ENCODE peak calls at places on chromosome 2, in five cellular contexts. R is breast epithelium, O is ovary, F is RWPE2, N is upper lobe of right lung. X is an unnamed sample. For H3K9me3, the result is how much of the 10 kb centered on the place peaks cover.

GRCh38 chr2:148552675-148553331 is 91.7 kb upstream of the EPC2 start:
- DNase-seq in R (no peak), O (no peak), F (no peak), N (no peak), X (no peak)

GRCh38 chr2:116117845-116118244 is 1675.4 kb downstream of the DPP10 start:
- DNase-seq in R (no peak), O (no peak), F (no peak), N (no peak), X (no peak)

GRCh38 chr2:157803914-157804313 is 72.2 kb downstream of the ACVR1 start:
- DNase-seq in R (no peak), O (no peak), F (no peak), N (no peak), X (no peak)

GRCh38 chr2:45014016-45014702 is 4.9 kb upstream of the SIX2 start:
- DNase-seq in R (no peak), O (no peak), F (no peak), N (peak), X (peak)

GRCh38 chr2:157438907-157439791 is 4.7 kb downstream of the CYTIP start:
- DNase-seq in R (no peak), O (no peak), F (no peak), N (no peak), X (no peak)

GRCh38 chr2:162344617-162344950 is 652 bp downstream of the GCA start:
- DNase-seq in R (no peak), O (no peak), F (no peak), N (no peak), X (no peak)

GRCh38 chr2:177984739-177985138 is 87.8 kb downstream of the PDE11A start:
- DNase-seq in R (no peak), O (no peak), F (no peak), N (no peak), X (no peak)

GRCh38 chr2:96533292-96534073 is 3.1 kb upstream of the ARID5A start:
- DNase-seq in R (peak), O (peak), F (no peak), N (peak), X (no peak)

GRCh38 chr2:109637749-109638570 is 23.8 kb downstream of the SOWAHC start:
- DNase-seq in R (no peak), O (no peak), F (no peak), N (no peak), X (no peak)

GRCh38 chr2:58155160-58155778 is 85.9 kb downstream of the FANCL start:
- DNase-seq in R (no peak), O (no peak), F (no peak), N (peak), X (no peak)

GRCh38 chr2:75066121-75066520 is 107.7 kb downstream of the POLE4 start:
- DNase-seq in R (no peak), O (no peak), F (no peak), N (no peak), X (no peak)

GRCh38 chr2:125281242-125281641 is 1256.2 kb downstream of the CNTNAP5 start:
- DNase-seq in R (no peak), O (no peak), F (no peak), N (no peak), X (no peak)

GRCh38 chr2:189192766-189193165 is 13.2 kb upstream of the COL5A2 start:
- DNase-seq in R (no peak), O (no peak), F (no peak), N (no peak), X (no peak)

GRCh38 chr2:108855194-108855593 is 68.6 kb downstream of the CCDC138 start:
- DNase-seq in R (no peak), O (no peak), F (no peak), N (no peak), X (no peak)

GRCh38 chr2:217611056-217611455 is 391.7 kb downstream of the TNS1 start:
- DNase-seq in R (no peak), O (no peak), F (no peak), N (no peak), X (no peak)

GRCh38 chr2:54559593-54560145 is 103.5 kb downstream of the SPTBN1 start:
- DNase-seq in R (no peak), O (peak), F (no peak), N (no peak), X (no peak)

GRCh38 chr2:174778479-174778962 is 14.2 kb upstream of the CHRNA1 start:
- DNase-seq in R (no peak), O (peak), F (no peak), N (peak), X (peak)

GRCh38 chr2:201642579-201643215 is 606 bp downstream of the TMEM237 start:
- DNase-seq in R (peak), O (peak), F (peak), N (peak), X (peak)

GRCh38 chr2:128436498-128437180 is 118.0 kb upstream of the HS6ST1 start:
- DNase-seq in R (no peak), O (peak), F (peak), N (peak), X (no peak)

GRCh38 chr2:218980800-218981389 is 4.1 kb downstream of the FEV start:
- DNase-seq in R (no peak), O (no peak), F (peak), N (no peak), X (no peak)

GRCh38 chr2:112627060-112628040 is 18.4 kb upstream of the SLC20A1 start:
- DNase-seq in R (no peak), O (peak), F (peak), N (peak), X (no peak)

GRCh38 chr2:217935901-217936684 is 66.7 kb downstream of the TNS1 start:
- DNase-seq in R (no peak), O (no peak), F (no peak), N (no peak), X (no peak)

DNA sequence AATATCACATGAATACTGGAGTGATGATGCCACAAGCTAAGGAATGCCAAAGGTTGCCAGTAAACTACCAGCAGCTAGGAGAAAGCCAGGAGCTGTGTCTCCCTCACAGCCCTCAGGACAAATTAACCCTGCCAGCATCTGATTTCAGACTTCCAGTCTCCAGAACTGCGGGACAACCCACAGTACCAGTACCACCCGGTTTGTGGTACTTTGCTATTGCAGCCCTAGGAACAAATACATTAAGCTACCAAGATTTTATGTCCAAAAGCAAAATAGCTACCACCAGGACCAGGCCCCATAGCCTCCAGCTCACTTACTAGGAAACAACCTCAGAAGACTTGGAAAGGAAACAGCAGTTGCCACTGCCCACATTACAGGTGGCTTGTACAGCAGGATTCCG is 10.0 kb downstream of the PID1 start:
- DNase-seq in R (no peak), O (no peak), F (no peak), N (no peak), X (no peak)
- H3K9me3 ChIP-seq in R (under half), O (under half), F (under half), N (under half), X (under half)

GRCh38 chr2:83517727-83518368 is 941.2 kb downstream of the SUCLG1 start:
- DNase-seq in R (no peak), O (no peak), F (no peak), N (no peak), X (no peak)

GRCh38 chr2:83528746-83529145 is 930.3 kb downstream of the SUCLG1 start:
- DNase-seq in R (no peak), O (no peak), F (no peak), N (no peak), X (no peak)

DNA sequence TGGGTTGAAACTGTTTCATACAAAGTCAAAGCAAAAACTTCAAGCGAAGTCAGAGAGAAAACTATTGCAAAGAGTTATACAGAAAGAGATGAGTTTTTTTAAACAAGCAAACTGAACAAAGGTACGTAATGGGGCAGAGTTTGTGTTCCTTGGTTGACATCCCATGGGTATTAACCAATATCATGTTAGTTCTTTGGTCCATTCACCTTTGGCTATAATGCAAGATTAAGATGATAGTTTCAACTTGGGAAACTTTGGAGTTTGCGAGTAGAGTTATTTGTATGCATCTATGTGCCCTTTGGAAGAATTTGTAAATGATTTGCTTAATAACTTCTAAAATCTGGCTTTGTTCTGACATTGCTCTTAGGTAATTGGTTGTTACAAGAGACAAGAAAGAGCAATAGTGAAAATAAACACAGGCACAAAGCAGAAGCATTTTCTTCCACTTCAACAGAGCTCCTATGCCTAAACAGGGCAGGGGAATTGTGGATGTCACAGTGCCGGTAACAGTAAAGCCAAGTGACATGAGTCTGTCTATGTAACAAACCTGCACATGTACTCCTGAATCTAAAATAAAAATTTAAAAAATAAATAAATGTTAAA is 936.1 kb downstream of the SUCLG1 start:
- DNase-seq in R (no peak), O (no peak), F (no peak), N (no peak), X (no peak)
- H3K9me3 ChIP-seq in R (under half), O (under half), F (under half), N (under half), X (under half)

GRCh38 chr2:95261602-95262001 is 12.6 kb upstream of the PROM2 start:
- DNase-seq in R (no peak), O (no peak), F (no peak), N (no peak), X (no peak)

GRCh38 chr2:95258271-95258670 is 16.0 kb upstream of the PROM2 start:
- DNase-seq in R (no peak), O (no peak), F (no peak), N (no peak), X (no peak)

GRCh38 chr2:95262896-95263542 is 11.2 kb upstream of the PROM2 start:
- DNase-seq in R (no peak), O (no peak), F (no peak), N (no peak), X (no peak)

GRCh38 chr2:95264626-95265025 is 9.6 kb upstream of the PROM2 start:
- DNase-seq in R (no peak), O (no peak), F (no peak), N (no peak), X (no peak)

DNA sequence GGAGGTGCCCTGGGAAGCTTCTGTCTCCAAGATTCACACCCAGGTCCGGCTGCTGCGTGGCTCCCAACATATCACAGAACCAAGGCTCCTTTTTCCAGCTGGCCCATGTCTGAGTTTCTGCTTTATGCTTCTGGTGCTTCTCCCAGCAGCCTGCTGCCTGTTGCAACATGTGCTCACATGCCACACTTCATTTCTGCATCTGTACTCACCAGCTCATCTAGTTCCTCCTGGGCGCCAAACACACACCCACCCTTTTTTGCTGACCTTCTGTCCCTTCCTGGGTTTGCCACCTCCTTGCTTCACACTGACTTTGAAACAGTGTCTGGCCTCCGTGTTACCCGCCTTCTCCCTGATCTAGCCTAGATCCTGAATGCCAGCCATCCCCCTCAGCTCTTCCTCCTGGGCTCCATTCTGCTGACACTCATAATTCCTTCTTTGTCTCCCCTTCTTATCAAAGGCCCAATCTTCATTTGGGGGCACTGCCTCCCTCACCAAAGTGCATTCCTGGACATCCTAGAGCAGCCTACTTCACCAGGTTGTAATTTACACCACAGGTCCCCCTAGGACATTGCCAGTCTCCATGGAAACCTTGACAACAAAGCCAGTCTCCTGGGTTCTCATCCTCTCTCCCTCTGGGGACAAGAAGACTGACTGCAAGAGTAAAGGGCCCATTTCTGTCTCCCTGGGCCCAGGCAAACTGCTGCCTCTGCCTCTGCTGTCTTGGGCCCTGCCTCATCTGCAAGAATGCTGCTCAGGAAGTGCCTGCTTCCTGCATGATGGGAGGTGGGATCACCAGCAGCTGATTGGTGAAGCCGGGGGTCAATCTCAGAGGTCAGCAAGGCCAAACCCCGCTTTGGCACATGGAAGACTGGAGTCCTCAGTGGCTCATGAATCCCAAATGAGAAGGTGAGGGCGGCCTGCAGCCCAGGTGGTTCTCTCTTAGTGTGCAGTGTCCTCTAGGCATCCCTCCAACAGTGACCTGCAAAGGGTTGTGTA is 13.9 kb upstream of the PROM2 start:
- DNase-seq in R (no peak), O (no peak), F (peak), N (no peak), X (no peak)
- H3K9me3 ChIP-seq in R (under half), O (under half), F (under half), N (under half), X (under half)

DNA sequence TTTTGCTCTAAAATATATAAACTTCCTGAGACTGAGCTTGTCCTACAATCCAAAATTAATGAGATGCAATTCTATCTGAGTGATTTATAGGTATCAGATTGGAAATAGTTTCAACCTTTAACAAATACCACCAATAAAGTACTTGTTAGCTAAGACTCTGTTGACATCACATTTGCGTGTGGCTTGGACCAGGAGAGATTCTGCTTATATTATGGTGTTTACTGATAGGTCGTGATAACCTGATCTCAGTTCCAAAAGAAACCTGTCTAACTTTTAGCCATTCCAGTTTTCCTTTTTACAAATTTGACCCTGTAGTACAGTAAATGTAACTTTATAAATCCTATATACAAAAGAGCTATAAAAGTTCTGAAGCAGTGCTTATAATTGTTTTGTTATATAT is 78.4 kb upstream of the ABCA12 start:
- DNase-seq in R (no peak), O (no peak), F (no peak), N (no peak), X (no peak)
- H3K9me3 ChIP-seq in R (under half), O (under half), F (under half), N (under half), X (under half)

GRCh38 chr2:146094185-146094584 is 1574.3 kb upstream of the ZEB2 start:
- DNase-seq in R (no peak), O (no peak), F (no peak), N (no peak), X (no peak)
- H3K9me3 ChIP-seq in R (under half), O (under half), F (under half), N (under half), X (under half)

GRCh38 chr2:4884117-4884571 is 808.0 kb upstream of the SOX11 start:
- DNase-seq in R (no peak), O (no peak), F (no peak), N (no peak), X (no peak)
- H3K9me3 ChIP-seq in R (under half), O (under half), F (under half), N (under half), X (under half)

GRCh38 chr2:49480520-49480919 is 326.2 kb upstream of the FSHR start:
- DNase-seq in R (no peak), O (no peak), F (no peak), N (no peak), X (no peak)
- H3K9me3 ChIP-seq in R (under half), O (under half), F (under half), N (under half), X (under half)

GRCh38 chr2:21026479-21027282 is 17.2 kb downstream of the APOB start:
- DNase-seq in R (no peak), O (no peak), F (no peak), N (no peak), X (no peak)
- H3K9me3 ChIP-seq in R (under half), O (under half), F (under half), N (under half), X (under half)

GRCh38 chr2:31696068-31696467 is 115.3 kb upstream of the SRD5A2 start:
- DNase-seq in R (no peak), O (no peak), F (no peak), N (no peak), X (no peak)
- H3K9me3 ChIP-seq in R (under half), O (under half), F (under half), N (under half), X (under half)

X was measured in pancreas.